ENCODE peak calls at places on chromosomes 13 and 19, in four cellular contexts. G is endodermal cell, S is AG09309, T is endothelial cell. N is an unnamed sample.

GRCh38 chr13:111121421-111121820 is 6.3 kb downstream of the ARHGEF7 start:
- DNase-seq in G (no peak), S (no peak), T (no peak), N (no peak)

GRCh38 chr13:59086147-59086546 is 1077.6 kb downstream of the DIAPH3 start:
- DNase-seq in G (no peak), S (no peak), T (no peak), N (no peak)

GRCh38 chr19:11420429-11420893 is 1.3 kb upstream of the RGL3 start:
- DNase-seq in G (peak), S (no peak), T (no peak), N (no peak)

GRCh38 chr13:37627428-37627827 is 28.9 kb upstream of the POSTN start:
- DNase-seq in G (no peak), S (no peak), T (no peak), N (no peak)

GRCh38 chr19:50909240-50910070 is 1.7 kb downstream of the KLK4 start:
- DNase-seq in G (peak), S (no peak), T (peak), N (peak)

GRCh38 chr13:50485979-50486935 is 357.2 kb downstream of the DLEU7 start:
- DNase-seq in G (peak), S (no peak), T (no peak), N (no peak)

GRCh38 chr19:15251749-15252397 is 19.6 kb upstream of the EPHX3 start:
- DNase-seq in G (peak), S (peak), T (peak), N (peak)

GRCh38 chr13:19586904-19587634 is 25.7 kb upstream of the TPTE2 start:
- DNase-seq in G (no peak), S (no peak), T (no peak), N (no peak)

GRCh38 chr13:74258951-74259350 is 124.7 kb upstream of the KLF12 start:
- DNase-seq in G (no peak), S (no peak), T (no peak), N (no peak)

GRCh38 chr19:6587998-6588507 is 2.9 kb downstream of the CD70 start:
- DNase-seq in G (no peak), S (no peak), T (no peak), N (no peak)

GRCh38 chr13:95781016-95781415 is 104.1 kb downstream of the DNAJC3 start:
- DNase-seq in G (no peak), S (no peak), T (no peak), N (no peak)

GRCh38 chr13:99322297-99323103 is 15.3 kb upstream of the GPR183 start:
- DNase-seq in G (no peak), S (peak), T (no peak), N (no peak)

GRCh38 chr19:48415395-48415794 is 21.9 kb downstream of the GRIN2D start:
- DNase-seq in G (peak), S (no peak), T (peak), N (no peak)

GRCh38 chr13:43730642-43731041 is 56.1 kb downstream of the ENOX1 start:
- DNase-seq in G (no peak), S (no peak), T (no peak), N (no peak)

GRCh38 chr19:6378036-6378435 is 2.3 kb upstream of the PSPN start:
- DNase-seq in G (peak), S (no peak), T (no peak), N (peak)

GRCh38 chr13:83453723-83454122 is 428.6 kb downstream of the SLITRK1 start:
- DNase-seq in G (no peak), S (no peak), T (no peak), N (no peak)

GRCh38 chr13:68667863-68668262 is 1437.7 kb upstream of the PCDH9 start:
- DNase-seq in G (no peak), S (no peak), T (no peak), N (no peak)

GRCh38 chr13:42009057-42009456 is 39.4 kb upstream of the DGKH start:
- DNase-seq in G (no peak), S (no peak), T (no peak), N (no peak)

GRCh38 chr19:39599116-39599515 is 3.2 kb upstream of the LGALS13 start:
- DNase-seq in G (peak), S (no peak), T (peak), N (peak)

GRCh38 chr13:100490692-100491091 is 97.9 kb downstream of the GGACT start:
- DNase-seq in G (peak), S (no peak), T (no peak), N (no peak)

GRCh38 chr13:47334173-47334572 is 437.3 kb upstream of the HTR2A start:
- DNase-seq in G (no peak), S (peak), T (no peak), N (no peak)

GRCh38 chr13:53341144-53341510 is 312.5 kb downstream of the OLFM4 start:
- DNase-seq in G (no peak), S (no peak), T (no peak), N (no peak)

GRCh38 chr13:110044521-110045200 is 258.3 kb upstream of the IRS2 start:
- DNase-seq in G (peak), S (peak), T (no peak), N (no peak)

GRCh38 chr19:39194832-39195542 is 1.8 kb upstream of the NCCRP1 start:
- DNase-seq in G (no peak), S (no peak), T (no peak), N (no peak)

GRCh38 chr19:48614436-48615144 is at the start of gene FAM83E:
- DNase-seq in G (peak), S (no peak), T (no peak), N (no peak)

GRCh38 chr19:18452386-18452785 is 14.5 kb upstream of the ISYNA1 start:
- DNase-seq in G (no peak), S (no peak), T (no peak), N (no peak)

DNA sequence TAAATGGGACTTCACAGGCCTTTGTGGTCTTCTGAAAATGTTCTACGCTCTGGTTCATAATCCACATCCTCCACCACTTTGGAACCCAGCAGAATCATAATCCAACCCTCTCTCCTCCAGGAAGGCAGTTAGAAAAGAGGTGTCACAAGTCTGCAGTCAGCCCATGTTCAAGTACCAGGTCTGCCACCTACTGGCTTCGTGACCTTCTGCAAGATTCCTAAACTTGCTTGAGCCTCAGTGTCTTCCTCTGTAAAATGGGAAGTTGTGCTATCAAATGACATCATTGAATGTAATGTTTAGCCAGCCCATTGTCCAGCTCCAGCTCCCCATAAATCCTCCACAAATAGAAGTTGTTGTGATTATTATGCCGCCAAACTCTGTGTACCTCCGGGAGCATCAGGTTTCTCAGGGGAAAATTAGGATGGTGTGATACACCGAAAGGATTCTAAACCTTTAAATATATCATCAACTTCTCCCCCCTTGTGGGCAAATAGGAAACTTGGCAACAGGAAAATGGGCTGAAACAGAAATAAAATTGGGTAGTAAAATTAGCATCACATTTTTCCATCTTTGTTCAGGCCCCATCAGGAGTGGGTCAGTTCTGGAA is 109.7 kb downstream of the NUFIP1 start:
- DNase-seq in G (peak), S (no peak), T (no peak), N (no peak)
- TF ChIP-seq CTCF in G (peak), S (peak), T (peak), N (no peak)

DNA sequence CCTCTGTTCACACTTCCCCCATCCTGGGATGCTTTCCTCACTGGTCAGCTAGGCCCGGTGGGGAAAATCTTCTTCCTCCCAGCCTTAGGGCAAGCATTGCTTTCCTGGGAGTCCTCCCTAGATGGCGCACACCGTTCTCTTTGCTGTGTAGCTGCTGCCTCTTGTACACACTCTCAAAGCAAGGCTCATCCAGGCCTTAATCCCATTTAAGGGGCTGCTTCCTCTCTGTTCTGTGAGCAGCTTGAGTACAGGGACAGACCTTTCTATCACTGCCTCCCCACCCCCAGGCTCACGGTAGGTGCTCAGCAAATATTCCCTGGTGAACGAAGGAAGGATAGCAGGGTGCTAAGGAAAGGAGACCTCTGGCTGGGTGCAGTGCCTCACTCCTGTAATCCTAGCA is 11.0 kb downstream of the SLC7A10 start:
- DNase-seq in G (peak), S (no peak), T (no peak), N (no peak)
- TF ChIP-seq CTCF in G (peak), S (peak), T (no peak), N (no peak)

GRCh38 chr19:28615546-28615916 is 597.4 kb downstream of the UQCRFS1 start:
- DNase-seq in G (no peak), S (no peak), T (no peak), N (no peak)

GRCh38 chr19:28614634-28615545 is 598.1 kb downstream of the UQCRFS1 start:
- DNase-seq in G (no peak), S (no peak), T (no peak), N (no peak)

GRCh38 chr19:28615966-28616365 is 597.0 kb downstream of the UQCRFS1 start:
- DNase-seq in G (no peak), S (no peak), T (no peak), N (no peak)

GRCh38 chr19:28618504-28618903 is 594.4 kb downstream of the UQCRFS1 start:
- DNase-seq in G (no peak), S (no peak), T (no peak), N (no peak)

GRCh38 chr19:28619842-28620429 is 593.0 kb downstream of the UQCRFS1 start:
- DNase-seq in G (no peak), S (no peak), T (no peak), N (no peak)
- TF ChIP-seq CTCF in G (no peak), S (no peak), T (no peak), N (no peak)

DNA sequence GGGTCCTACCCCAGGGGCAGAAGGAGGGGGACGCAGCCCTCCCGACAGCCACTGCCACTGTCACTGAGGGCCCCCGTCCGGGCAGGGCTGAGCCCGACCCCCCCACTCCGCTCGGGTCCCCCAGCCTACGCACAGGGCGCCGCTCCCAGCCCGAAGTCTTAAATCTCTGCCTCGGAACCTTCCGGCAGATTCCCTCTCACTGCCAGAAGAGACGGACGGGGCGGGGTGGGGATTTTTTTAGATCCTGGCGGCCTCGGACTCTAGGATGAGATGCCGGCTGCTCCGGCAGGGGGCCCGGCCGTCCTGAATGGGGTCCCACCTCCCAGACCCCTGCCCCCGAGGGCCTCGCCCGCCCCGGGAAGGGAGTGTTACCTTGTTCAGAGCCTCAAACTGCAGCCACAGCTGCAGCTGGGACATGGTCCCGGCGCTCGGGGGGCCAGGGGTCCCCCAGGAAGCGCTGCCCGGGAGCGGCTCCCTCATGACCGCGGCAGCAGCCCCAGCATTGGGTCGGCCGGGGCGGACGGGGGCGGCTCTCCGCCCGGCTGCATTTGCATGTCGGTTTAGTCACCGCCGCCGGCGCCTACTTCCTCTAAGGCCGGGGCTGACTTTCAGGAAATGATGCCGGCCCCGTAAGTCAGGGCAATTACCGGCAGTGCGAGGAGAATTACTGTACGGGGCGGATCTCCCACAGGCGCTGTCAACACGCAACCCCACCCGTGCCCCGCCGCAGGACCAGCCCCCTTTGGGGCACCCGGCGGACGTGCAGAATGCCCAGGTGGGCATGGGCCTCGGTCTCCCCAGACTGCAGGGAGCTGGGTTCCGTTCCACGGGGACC is 28.1 kb downstream of the GPX4 start:
- DNase-seq in G (peak), S (peak), T (peak), N (peak)
- TF ChIP-seq CTCF in G (peak), S (peak), T (no peak), N (no peak)

DNA sequence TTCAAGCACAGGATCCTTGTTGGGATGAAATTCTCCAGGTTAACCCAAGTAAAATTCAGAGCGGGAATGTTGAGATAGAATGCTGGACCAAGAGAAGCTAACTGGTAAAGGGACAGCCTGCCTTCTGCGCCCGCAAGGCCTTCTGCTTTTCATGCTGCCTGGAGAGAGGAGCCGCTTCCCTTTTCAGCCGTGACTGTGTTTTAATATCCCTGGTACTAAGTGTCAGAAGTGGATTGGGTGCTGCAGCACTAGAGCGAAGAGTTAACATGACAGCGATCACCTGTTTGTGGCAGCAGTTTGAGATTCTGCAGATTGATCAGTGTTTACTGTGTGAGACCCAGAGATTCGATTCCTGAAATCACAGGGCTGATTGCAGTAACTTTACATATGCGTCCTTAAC is 197.4 kb upstream of the ZNF536 start:
- DNase-seq in G (no peak), S (no peak), T (no peak), N (no peak)
- TF ChIP-seq CTCF in G (no peak), S (no peak), T (no peak), N (no peak)

N was measured in mesothelial cell of epicardium.